ENCODE peak calls at places on chromosome 20, in nine cellular contexts. C, M, N, D, B, Q, H, J and I are unnamed samples.

GRCh38 chr20:63628246-63628975 is 1.5 kb upstream of the GMEB2 start:
- DNase-seq in B (peak), N (peak), C (peak), J (peak), Q (peak), M (peak), H (peak), D (peak), I (peak)

GRCh38 chr20:43955244-43956191 is 40.9 kb downstream of the TOX2 start:
- DNase-seq in M (peak), D (peak), N (peak), B (no peak), C (peak), J (peak), Q (peak), H (no peak), I (peak)

GRCh38 chr20:62860924-62861691 is 514 bp downstream of the TCFL5 start:
- DNase-seq in C (no peak), J (peak), B (peak), Q (no peak), M (peak), N (peak), D (no peak), H (no peak), I (peak)

GRCh38 chr20:45354423-45355208 is 6.4 kb upstream of the SDC4 start:
- DNase-seq in C (peak), H (no peak), J (no peak), Q (peak), M (no peak), D (no peak), B (no peak), N (no peak), I (no peak)

GRCh38 chr20:31542201-31542842 is 28.1 kb downstream of the HM13 start:
- DNase-seq in D (no peak), B (no peak), H (no peak), C (no peak), J (peak), M (no peak), N (no peak), Q (no peak), I (peak)

GRCh38 chr20:18056174-18057105 is 1.3 kb downstream of the OVOL2 start:
- DNase-seq in M (no peak), N (peak), D (peak), Q (peak), C (peak), H (no peak), J (no peak), B (peak), I (peak)

GRCh38 chr20:20454367-20454766 is 86.5 kb downstream of the INSM1 start:
- DNase-seq in C (no peak), N (no peak), B (no peak), H (no peak), D (no peak), M (no peak), J (no peak), Q (no peak), I (no peak)

GRCh38 chr20:52564594-52564993 is 373.0 kb upstream of the ZFP64 start:
- DNase-seq in B (no peak), C (no peak), Q (no peak), M (no peak), J (no peak), D (no peak), H (no peak), N (no peak), I (no peak)

GRCh38 chr20:3749689-3750639 is 17.5 kb downstream of the HSPA12B start:
- DNase-seq in C (no peak), B (peak), H (no peak), Q (no peak), M (peak), D (peak), N (peak), J (peak), I (no peak)

GRCh38 chr20:35004051-35004725 is 48.5 kb downstream of the MYH7B start:
- DNase-seq in J (no peak), B (no peak), D (no peak), H (no peak), M (no peak), N (no peak), C (no peak), Q (no peak), I (no peak)

GRCh38 chr20:33181482-33182093 is 13.6 kb downstream of the BPIFA2 start:
- DNase-seq in C (no peak), N (no peak), J (no peak), M (no peak), H (no peak), D (no peak), B (no peak), Q (no peak), I (no peak)

GRCh38 chr20:9686866-9687265 is 152.0 kb downstream of the PAK5 start:
- DNase-seq in N (no peak), J (no peak), M (no peak), Q (no peak), H (no peak), C (no peak), B (no peak), D (no peak), I (no peak)

GRCh38 chr20:40197744-40198143 is 491.3 kb downstream of the MAFB start:
- DNase-seq in M (no peak), N (no peak), C (no peak), D (no peak), Q (peak), B (no peak), H (no peak), J (no peak), I (no peak)

GRCh38 chr20:25037288-25038102 is 20.4 kb downstream of the ACSS1 start:
- DNase-seq in D (no peak), M (peak), N (no peak), B (no peak), C (no peak), H (no peak), Q (no peak), J (no peak), I (no peak)

GRCh38 chr20:5220334-5221077 is 93.7 kb downstream of the CDS2 start:
- DNase-seq in C (peak), N (no peak), Q (no peak), J (no peak), H (no peak), M (no peak), B (no peak), D (peak), I (no peak)

GRCh38 chr20:38673731-38674177 is 50.5 kb upstream of the SLC32A1 start:
- DNase-seq in C (no peak), B (peak), N (no peak), J (no peak), M (peak), Q (no peak), D (no peak), H (peak), I (peak)

GRCh38 chr20:63941282-63942060 is 14.7 kb downstream of the UCKL1 start:
- DNase-seq in C (no peak), M (peak), B (no peak), Q (no peak), J (no peak), H (no peak), N (no peak), D (peak), I (peak)

GRCh38 chr20:37392441-37393195 is 46.7 kb downstream of the SRC start:
- DNase-seq in C (peak), Q (no peak), N (no peak), J (peak), D (no peak), B (no peak), H (no peak), M (no peak), I (no peak)

GRCh38 chr20:1418335-1418734 is 25.5 kb upstream of the FKBP1A start:
- DNase-seq in D (no peak), M (no peak), C (peak), N (no peak), J (peak), B (no peak), H (no peak), Q (no peak), I (peak)

GRCh38 chr20:50834599-50835005 is 39.7 kb downstream of the BCAS4 start:
- DNase-seq in B (no peak), Q (peak), N (no peak), H (no peak), D (no peak), M (no peak), C (peak), J (no peak), I (peak)

GRCh38 chr20:46108435-46108841 is 9.7 kb upstream of the CD40 start:
- DNase-seq in N (no peak), D (peak), B (no peak), Q (no peak), H (no peak), J (no peak), C (no peak), M (no peak), I (no peak)

GRCh38 chr20:59823456-59823855 is 110.0 kb downstream of the SYCP2 start:
- DNase-seq in B (no peak), J (no peak), Q (no peak), M (no peak), D (no peak), N (no peak), H (no peak), C (no peak), I (no peak)

GRCh38 chr20:23622839-23623343 is 14.9 kb downstream of the CST3 start:
- DNase-seq in D (no peak), Q (peak), H (peak), M (no peak), B (no peak), J (peak), N (peak), C (peak), I (peak)

GRCh38 chr20:1368448-1369199 is 24.2 kb downstream of the FKBP1A start:
- DNase-seq in Q (peak), J (peak), H (no peak), N (no peak), C (peak), B (no peak), D (no peak), M (no peak), I (no peak)

GRCh38 chr20:33323236-33323635 is 40.2 kb downstream of the BPIFB1 start:
- DNase-seq in B (no peak), Q (no peak), H (no peak), D (no peak), N (no peak), J (no peak), C (no peak), M (no peak), I (no peak)

GRCh38 chr20:4858000-4858399 is 136.3 kb downstream of the PRND start:
- DNase-seq in C (no peak), Q (no peak), D (no peak), N (no peak), M (no peak), H (peak), B (no peak), J (no peak), I (no peak)

GRCh38 chr20:16518068-16518783 is 55.0 kb downstream of the KIF16B start:
- DNase-seq in J (peak), M (no peak), C (peak), B (peak), Q (peak), N (peak), H (peak), D (peak), I (peak)

GRCh38 chr20:20373046-20373706 is 5.3 kb downstream of the INSM1 start:
- DNase-seq in J (peak), D (no peak), C (peak), M (no peak), B (peak), N (no peak), H (peak), Q (peak), I (peak)

GRCh38 chr20:43507150-43508080 is at the start of gene L3MBTL1:
- DNase-seq in C (peak), M (no peak), D (peak), Q (peak), B (no peak), J (peak), H (peak), N (peak), I (peak)

GRCh38 chr20:36862857-36863668 is 12.9 kb upstream of the TLDC2 start:
- DNase-seq in H (no peak), J (no peak), N (no peak), C (no peak), Q (no peak), M (no peak), D (no peak), B (no peak), I (no peak)

GRCh38 chr20:54267510-54268003 is 59.7 kb downstream of the PFDN4 start:
- DNase-seq in B (no peak), C (peak), H (no peak), J (peak), M (no peak), Q (peak), N (peak), D (no peak), I (peak)

GRCh38 chr20:37179671-37180524 is 550 bp upstream of the MROH8 start:
- DNase-seq in Q (peak), C (peak), M (no peak), B (no peak), D (no peak), H (no peak), N (no peak), J (peak), I (peak)

GRCh38 chr20:39264506-39265172 is 302.5 kb downstream of the DHX35 start:
- DNase-seq in M (peak), D (peak), H (peak), J (peak), B (peak), N (peak), C (peak), Q (peak), I (peak)

GRCh38 chr20:48826883-48827771 is 672 bp downstream of the PREX1 start:
- DNase-seq in H (no peak), M (peak), J (peak), Q (peak), N (no peak), C (no peak), D (no peak), B (peak), I (no peak)

GRCh38 chr20:36339646-36340592 is 33.8 kb downstream of the DLGAP4 start:
- DNase-seq in B (no peak), H (no peak), J (no peak), M (no peak), Q (no peak), N (no peak), D (no peak), C (no peak), I (no peak)

GRCh38 chr20:47373206-47373722 is 16.8 kb upstream of the ZMYND8 start:
- DNase-seq in M (no peak), Q (no peak), C (no peak), H (no peak), B (no peak), D (no peak), N (no peak), J (no peak), I (no peak)

GRCh38 chr20:10020937-10021336 is 13.8 kb upstream of the ANKEF1 start:
- DNase-seq in H (no peak), D (no peak), M (no peak), J (no peak), N (no peak), C (no peak), B (no peak), Q (no peak), I (no peak)

GRCh38 chr20:57857969-57858368 is 148.2 kb upstream of the PMEPA1 start:
- DNase-seq in J (no peak), N (no peak), Q (no peak), D (no peak), B (no peak), C (no peak), H (no peak), M (no peak), I (no peak)

GRCh38 chr20:56588996-56589395 is 40.1 kb upstream of the TFAP2C start:
- DNase-seq in D (no peak), C (no peak), N (no peak), J (no peak), M (no peak), H (no peak), Q (no peak), B (no peak), I (no peak)